ENCODE peak calls at places on chromosomes 4 and X, in seven cellular contexts. One of them, this sample, is unnamed.

GRCh38 chr4:147683172-147683571 is 791 bp downstream of the PRMT9 start:
- DNase-seq in neural progenitor cell: peak; percentile 7
- DNase-seq in fibroblast of lung: peak; percentile 29
- DNase-seq in IMR-90: peak; percentile 32
- DNase-seq in thyroid gland: peak; percentile 53
- DNase-seq in esophagus squamous epithelium: no peak
- DNase-seq in K562: no peak
- DNase-seq in this sample: peak; percentile 28

GRCh38 chr4:114396808-114397207 is 201.8 kb upstream of the UGT8 start:
- DNase-seq in neural progenitor cell: no peak
- DNase-seq in fibroblast of lung: peak; percentile 7
- DNase-seq in IMR-90: no peak
- DNase-seq in thyroid gland: no peak
- DNase-seq in esophagus squamous epithelium: no peak
- DNase-seq in K562: no peak
- DNase-seq in this sample: no peak

GRCh38 chrX:124005220-124005619 is 43.7 kb downstream of the STAG2 start:
- DNase-seq in neural progenitor cell: no peak
- DNase-seq in fibroblast of lung: no peak
- DNase-seq in IMR-90: no peak
- DNase-seq in thyroid gland: no peak
- DNase-seq in esophagus squamous epithelium: no peak
- DNase-seq in K562: no peak
- DNase-seq in this sample: no peak

GRCh38 chrX:153674219-153674851 is 722 bp upstream of the PNCK start:
- DNase-seq in neural progenitor cell: peak; percentile 69
- DNase-seq in fibroblast of lung: no peak
- DNase-seq in IMR-90: no peak
- DNase-seq in thyroid gland: no peak
- DNase-seq in esophagus squamous epithelium: no peak
- DNase-seq in K562: no peak
- DNase-seq in this sample: no peak

GRCh38 chrX:113959912-113960626 is 623.8 kb upstream of the HTR2C start:
- DNase-seq in neural progenitor cell: peak; percentile 94
- DNase-seq in fibroblast of lung: no peak
- DNase-seq in IMR-90: no peak
- DNase-seq in thyroid gland: no peak
- DNase-seq in esophagus squamous epithelium: no peak
- DNase-seq in K562: no peak
- DNase-seq in this sample: no peak

GRCh38 chrX:123833387-123833786 is 26.5 kb upstream of the XIAP start:
- DNase-seq in neural progenitor cell: peak; percentile 38
- DNase-seq in fibroblast of lung: peak; percentile 15
- DNase-seq in IMR-90: peak; percentile 39
- DNase-seq in thyroid gland: peak; percentile 40
- DNase-seq in esophagus squamous epithelium: no peak
- DNase-seq in K562: peak; percentile 68
- DNase-seq in this sample: peak; percentile 23

GRCh38 chr4:22233257-22233656 is 282.6 kb downstream of the ADGRA3 start:
- DNase-seq in neural progenitor cell: no peak
- DNase-seq in fibroblast of lung: no peak
- DNase-seq in IMR-90: no peak
- DNase-seq in thyroid gland: no peak
- DNase-seq in esophagus squamous epithelium: no peak
- DNase-seq in K562: no peak
- DNase-seq in this sample: no peak

GRCh38 chr4:130233377-130234047 is 1137.6 kb downstream of the C4orf33 start:
- DNase-seq in neural progenitor cell: no peak
- DNase-seq in fibroblast of lung: no peak
- DNase-seq in IMR-90: no peak
- DNase-seq in thyroid gland: no peak
- DNase-seq in esophagus squamous epithelium: no peak
- DNase-seq in K562: no peak
- DNase-seq in this sample: no peak

GRCh38 chrX:68717663-68718442 is 70.4 kb downstream of the STARD8 start:
- DNase-seq in neural progenitor cell: no peak
- DNase-seq in fibroblast of lung: no peak
- DNase-seq in IMR-90: no peak
- DNase-seq in thyroid gland: no peak
- DNase-seq in esophagus squamous epithelium: no peak
- DNase-seq in K562: no peak
- DNase-seq in this sample: no peak

GRCh38 chr4:145954924-145955339 is 16.3 kb upstream of the ZNF827 start:
- DNase-seq in neural progenitor cell: no peak
- DNase-seq in fibroblast of lung: peak; percentile 99
- DNase-seq in IMR-90: peak; percentile 96
- DNase-seq in thyroid gland: no peak
- DNase-seq in esophagus squamous epithelium: no peak
- DNase-seq in K562: peak; percentile 64
- DNase-seq in this sample: no peak

GRCh38 chr4:73127839-73128448 is 58.4 kb upstream of the COX18 start:
- DNase-seq in neural progenitor cell: peak; percentile 18
- DNase-seq in fibroblast of lung: peak; percentile 12
- DNase-seq in IMR-90: peak; percentile 5
- DNase-seq in thyroid gland: no peak
- DNase-seq in esophagus squamous epithelium: no peak
- DNase-seq in K562: no peak
- DNase-seq in this sample: no peak

GRCh38 chr4:148962539-148963290 is 520.5 kb upstream of the NR3C2 start:
- DNase-seq in neural progenitor cell: no peak
- DNase-seq in fibroblast of lung: peak; percentile 70
- DNase-seq in IMR-90: peak; percentile 73
- DNase-seq in thyroid gland: no peak
- DNase-seq in esophagus squamous epithelium: no peak
- DNase-seq in K562: no peak
- DNase-seq in this sample: no peak

GRCh38 chr4:90184560-90184959 is 57.4 kb downstream of the CCSER1 start:
- DNase-seq in neural progenitor cell: no peak
- DNase-seq in fibroblast of lung: no peak
- DNase-seq in IMR-90: no peak
- DNase-seq in thyroid gland: no peak
- DNase-seq in esophagus squamous epithelium: no peak
- DNase-seq in K562: no peak
- DNase-seq in this sample: no peak

GRCh38 chr4:40525811-40526598 is 103.7 kb downstream of the RBM47 start:
- DNase-seq in neural progenitor cell: no peak
- DNase-seq in fibroblast of lung: peak; percentile 92
- DNase-seq in IMR-90: peak; percentile 88
- DNase-seq in thyroid gland: peak; percentile 74
- DNase-seq in esophagus squamous epithelium: no peak
- DNase-seq in K562: peak; percentile 45
- DNase-seq in this sample: peak; percentile 58

GRCh38 chr4:89134775-89135319 is 23.5 kb downstream of the TIGD2 start:
- DNase-seq in neural progenitor cell: no peak
- DNase-seq in fibroblast of lung: peak; percentile 82
- DNase-seq in IMR-90: peak; percentile 83
- DNase-seq in thyroid gland: no peak
- DNase-seq in esophagus squamous epithelium: no peak
- DNase-seq in K562: no peak
- DNase-seq in this sample: no peak

GRCh38 chrX:1134156-1134555 is 78.3 kb downstream of the CRLF2 start:
- DNase-seq in neural progenitor cell: no peak
- DNase-seq in fibroblast of lung: no peak
- DNase-seq in IMR-90: no peak
- DNase-seq in thyroid gland: no peak
- DNase-seq in esophagus squamous epithelium: no peak
- DNase-seq in K562: no peak
- DNase-seq in this sample: peak; percentile 49

GRCh38 chrX:105460366-105460765 is 239.9 kb upstream of the TEX13A start:
- DNase-seq in neural progenitor cell: no peak
- DNase-seq in fibroblast of lung: peak; percentile 77
- DNase-seq in IMR-90: no peak
- DNase-seq in thyroid gland: no peak
- DNase-seq in esophagus squamous epithelium: no peak
- DNase-seq in K562: no peak
- DNase-seq in this sample: no peak

GRCh38 chrX:41335590-41336331 is 1.8 kb downstream of the DDX3X start:
- DNase-seq in neural progenitor cell: no peak
- DNase-seq in fibroblast of lung: peak; percentile 68
- DNase-seq in IMR-90: peak; percentile 80
- DNase-seq in thyroid gland: no peak
- DNase-seq in esophagus squamous epithelium: no peak
- DNase-seq in K562: no peak
- DNase-seq in this sample: no peak

GRCh38 chr4:3712112-3712805 is 53.9 kb upstream of the ADRA2C start:
- DNase-seq in neural progenitor cell: no peak
- DNase-seq in fibroblast of lung: no peak
- DNase-seq in IMR-90: no peak
- DNase-seq in thyroid gland: no peak
- DNase-seq in esophagus squamous epithelium: no peak
- DNase-seq in K562: no peak
- DNase-seq in this sample: no peak

GRCh38 chr4:153467154-153467896 is 1.2 kb downstream of the TMEM131L start:
- DNase-seq in neural progenitor cell: peak; percentile 44
- DNase-seq in fibroblast of lung: no peak
- DNase-seq in IMR-90: no peak
- DNase-seq in thyroid gland: peak; percentile 94
- DNase-seq in esophagus squamous epithelium: peak; percentile 36
- DNase-seq in K562: peak; percentile 68
- DNase-seq in this sample: peak; percentile 83

GRCh38 chr4:86338521-86338920 is 21.3 kb downstream of the MAPK10 start:
- DNase-seq in neural progenitor cell: no peak
- DNase-seq in fibroblast of lung: peak; percentile 41
- DNase-seq in IMR-90: no peak
- DNase-seq in thyroid gland: no peak
- DNase-seq in esophagus squamous epithelium: no peak
- DNase-seq in K562: no peak
- DNase-seq in this sample: no peak

GRCh38 chr4:134326866-134327265 is 125.3 kb upstream of the PABPC4L start:
- DNase-seq in neural progenitor cell: no peak
- DNase-seq in fibroblast of lung: no peak
- DNase-seq in IMR-90: no peak
- DNase-seq in thyroid gland: no peak
- DNase-seq in esophagus squamous epithelium: no peak
- DNase-seq in K562: peak; percentile 8
- DNase-seq in this sample: no peak

GRCh38 chr4:77194989-77195388 is 38.0 kb downstream of the CCNG2 start:
- DNase-seq in neural progenitor cell: no peak
- DNase-seq in fibroblast of lung: no peak
- DNase-seq in IMR-90: no peak
- DNase-seq in thyroid gland: no peak
- DNase-seq in esophagus squamous epithelium: no peak
- DNase-seq in K562: no peak
- DNase-seq in this sample: no peak

GRCh38 chrX:485368-485767 is 98.7 kb upstream of the PPP2R3B start:
- DNase-seq in neural progenitor cell: no peak
- DNase-seq in fibroblast of lung: no peak
- DNase-seq in IMR-90: no peak
- DNase-seq in thyroid gland: no peak
- DNase-seq in esophagus squamous epithelium: no peak
- DNase-seq in K562: no peak
- DNase-seq in this sample: no peak

GRCh38 chrX:34562006-34562405 is 95.1 kb downstream of the TMEM47 start:
- DNase-seq in neural progenitor cell: no peak
- DNase-seq in fibroblast of lung: peak; percentile 1
- DNase-seq in IMR-90: no peak
- DNase-seq in thyroid gland: no peak
- DNase-seq in esophagus squamous epithelium: no peak
- DNase-seq in K562: no peak
- DNase-seq in this sample: no peak

GRCh38 chr4:168677879-168678278 is 181.0 kb downstream of the PALLD start:
- DNase-seq in neural progenitor cell: no peak
- DNase-seq in fibroblast of lung: no peak
- DNase-seq in IMR-90: no peak
- DNase-seq in thyroid gland: no peak
- DNase-seq in esophagus squamous epithelium: no peak
- DNase-seq in K562: no peak
- DNase-seq in this sample: no peak

GRCh38 chr4:168674869-168675268 is 178.0 kb downstream of the PALLD start:
- DNase-seq in neural progenitor cell: no peak
- DNase-seq in fibroblast of lung: no peak
- DNase-seq in IMR-90: peak; percentile 6
- DNase-seq in thyroid gland: no peak
- DNase-seq in esophagus squamous epithelium: no peak
- DNase-seq in K562: no peak
- DNase-seq in this sample: no peak

GRCh38 chr4:168674077-168674747 is 177.4 kb downstream of the PALLD start:
- DNase-seq in neural progenitor cell: no peak
- DNase-seq in fibroblast of lung: peak; percentile 48
- DNase-seq in IMR-90: peak; percentile 65
- DNase-seq in thyroid gland: no peak
- DNase-seq in esophagus squamous epithelium: no peak
- DNase-seq in K562: no peak
- DNase-seq in this sample: no peak

GRCh38 chr4:168677063-168677462 is 180.2 kb downstream of the PALLD start:
- DNase-seq in neural progenitor cell: no peak
- DNase-seq in fibroblast of lung: no peak
- DNase-seq in IMR-90: no peak
- DNase-seq in thyroid gland: peak; percentile 13
- DNase-seq in esophagus squamous epithelium: no peak
- DNase-seq in K562: no peak
- DNase-seq in this sample: no peak

GRCh38 chr4:168673476-168673875 is 176.6 kb downstream of the PALLD start:
- DNase-seq in neural progenitor cell: no peak
- DNase-seq in fibroblast of lung: no peak
- DNase-seq in IMR-90: no peak
- DNase-seq in thyroid gland: no peak
- DNase-seq in esophagus squamous epithelium: no peak
- DNase-seq in K562: no peak
- DNase-seq in this sample: no peak
- H3K36me3 ChIP-seq in neural progenitor cell: no peaks in the 10 kb centered on the region
- H3K36me3 ChIP-seq in fibroblast of lung: no peaks in the 10 kb centered on the region
- H3K36me3 ChIP-seq in IMR-90: no peaks in the 10 kb centered on the region
- H3K36me3 ChIP-seq in thyroid gland: no peaks in the 10 kb centered on the region
- H3K36me3 ChIP-seq in esophagus squamous epithelium: no peaks in the 10 kb centered on the region
- H3K36me3 ChIP-seq in K562: no peaks in the 10 kb centered on the region
- H3K36me3 ChIP-seq in this sample: no peaks in the 10 kb centered on the region

GRCh38 chr4:1208266-1208961 is 36.0 kb upstream of the SPON2 start:
- DNase-seq in neural progenitor cell: no peak
- DNase-seq in fibroblast of lung: no peak
- DNase-seq in IMR-90: no peak
- DNase-seq in thyroid gland: peak; percentile 1
- DNase-seq in esophagus squamous epithelium: no peak
- DNase-seq in K562: no peak
- DNase-seq in this sample: peak; percentile 19
- H3K4me3 ChIP-seq in neural progenitor cell: no peak overlapping the region
- H3K4me3 ChIP-seq in fibroblast of lung: no peak overlapping the region
- H3K4me3 ChIP-seq in IMR-90: no peak overlapping the region
- H3K4me3 ChIP-seq in thyroid gland: no peak overlapping the region
- H3K4me3 ChIP-seq in esophagus squamous epithelium: no peak overlapping the region
- H3K4me3 ChIP-seq in K562: no peak overlapping the region
- H3K4me3 ChIP-seq in this sample: no peak overlapping the region

DNA sequence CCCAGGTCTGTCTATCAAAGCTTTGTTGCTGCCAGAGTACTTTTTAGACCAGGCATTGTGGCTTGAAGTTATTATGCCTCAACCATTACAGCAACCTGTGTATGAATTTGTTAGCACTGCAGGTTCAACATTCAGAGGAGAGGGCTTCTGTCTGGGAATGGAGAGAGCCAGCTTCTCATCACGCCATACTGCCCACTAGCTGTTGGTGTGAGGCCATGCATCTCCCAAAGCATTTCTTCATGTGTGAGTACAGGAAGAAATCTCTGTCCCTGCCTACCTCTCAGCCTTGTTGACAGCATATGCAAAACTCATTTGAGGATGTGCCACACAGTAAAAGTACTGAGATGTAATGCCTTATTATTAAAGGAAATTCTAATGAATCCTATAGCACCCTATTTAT is 76.9 kb upstream of the PPARGC1A start:
- DNase-seq in neural progenitor cell: peak; percentile 45
- DNase-seq in fibroblast of lung: no peak
- DNase-seq in IMR-90: no peak
- DNase-seq in thyroid gland: peak; percentile 9
- DNase-seq in esophagus squamous epithelium: no peak
- DNase-seq in K562: no peak
- DNase-seq in this sample: no peak
- TF ChIP-seq CTCF in neural progenitor cell: peak; percentile 59
- TF ChIP-seq CTCF in fibroblast of lung: no peak
- TF ChIP-seq CTCF in IMR-90: peak; percentile 25
- TF ChIP-seq CTCF in thyroid gland: peak; percentile 32
- TF ChIP-seq CTCF in esophagus squamous epithelium: no peak
- TF ChIP-seq CTCF in K562: peak; percentile 43
- TF ChIP-seq CTCF in this sample: no peak

GRCh38 chrX:38571058-38571457 is 9.7 kb downstream of the TSPAN7 start:
- DNase-seq in neural progenitor cell: no peak
- DNase-seq in fibroblast of lung: no peak
- DNase-seq in IMR-90: no peak
- DNase-seq in thyroid gland: no peak
- DNase-seq in esophagus squamous epithelium: no peak
- DNase-seq in K562: no peak
- DNase-seq in this sample: no peak
- H3K36me3 ChIP-seq in neural progenitor cell: no peaks in the 10 kb centered on the region
- H3K36me3 ChIP-seq in fibroblast of lung: no peaks in the 10 kb centered on the region
- H3K36me3 ChIP-seq in IMR-90: no peaks in the 10 kb centered on the region
- H3K36me3 ChIP-seq in thyroid gland: no peaks in the 10 kb centered on the region
- H3K36me3 ChIP-seq in esophagus squamous epithelium: no peaks in the 10 kb centered on the region
- H3K36me3 ChIP-seq in K562: no peaks in the 10 kb centered on the region
- H3K36me3 ChIP-seq in this sample: no peaks in the 10 kb centered on the region